ENCODE peak calls at places on chromosome 5, in seven cellular contexts. D, P, C, M, V, T and W are unnamed samples.

GRCh38 chr5:176619569-176620332 is 9.8 kb upstream of the GPRIN1 start:
- DNase-seq in D (no peak), P (no peak), C (no peak), M (peak), V (no peak), T (no peak), W (no peak)

GRCh38 chr5:91042856-91043255 is 340.3 kb downstream of the ARRDC3 start:
- DNase-seq in D (no peak), P (no peak), C (no peak), M (no peak), V (no peak), T (no peak), W (no peak)

GRCh38 chr5:609506-609905 is 2.6 kb upstream of the CEP72 start:
- DNase-seq in D (no peak), P (no peak), C (no peak), M (no peak), V (peak), T (peak), W (no peak)

GRCh38 chr5:95331358-95331757 is 46.5 kb upstream of the MCTP1 start:
- DNase-seq in D (no peak), P (no peak), C (no peak), M (no peak), V (no peak), T (no peak), W (no peak)

GRCh38 chr5:149636861-149637246 is 55.6 kb downstream of the ARHGEF37 start:
- DNase-seq in D (no peak), P (peak), C (peak), M (peak), V (peak), T (no peak), W (no peak)

GRCh38 chr5:2902742-2903297 is 151.3 kb upstream of the IRX2 start:
- DNase-seq in D (no peak), P (no peak), C (no peak), M (no peak), V (no peak), T (peak), W (no peak)

GRCh38 chr5:89283758-89284493 is 400.9 kb upstream of the MEF2C start:
- DNase-seq in D (no peak), P (no peak), C (no peak), M (no peak), V (no peak), T (no peak), W (no peak)

GRCh38 chr5:3518576-3518975 is 77.1 kb upstream of the IRX1 start:
- DNase-seq in D (no peak), P (no peak), C (no peak), M (no peak), V (no peak), T (no peak), W (no peak)

GRCh38 chr5:174065528-174066189 is 20.2 kb downstream of the NSG2 start:
- DNase-seq in D (no peak), P (no peak), C (no peak), M (no peak), V (no peak), T (no peak), W (no peak)

GRCh38 chr5:65137631-65138030 is 344.1 kb downstream of the ADAMTS6 start:
- DNase-seq in D (no peak), P (no peak), C (no peak), M (no peak), V (no peak), T (no peak), W (no peak)

GRCh38 chr5:172778223-172778814 is 7.3 kb upstream of the DUSP1 start:
- DNase-seq in D (no peak), P (no peak), C (no peak), M (no peak), V (peak), T (no peak), W (peak)

GRCh38 chr5:101580591-101580990 is 677.5 kb upstream of the ST8SIA4 start:
- DNase-seq in D (no peak), P (no peak), C (no peak), M (no peak), V (no peak), T (no peak), W (no peak)

GRCh38 chr5:33340195-33340594 is 100.6 kb upstream of the TARS1 start:
- DNase-seq in D (no peak), P (no peak), C (no peak), M (no peak), V (no peak), T (no peak), W (no peak)

GRCh38 chr5:54063817-54064216 is 246.6 kb downstream of the ARL15 start:
- DNase-seq in D (no peak), P (no peak), C (no peak), M (no peak), V (no peak), T (no peak), W (no peak)

GRCh38 chr5:159050408-159051091 is 49.2 kb downstream of the EBF1 start:
- DNase-seq in D (peak), P (no peak), C (no peak), M (peak), V (no peak), T (no peak), W (no peak)

GRCh38 chr5:177403826-177404640 is 3.6 kb upstream of the PFN3 start:
- DNase-seq in D (peak), P (peak), C (peak), M (peak), V (peak), T (peak), W (no peak)

GRCh38 chr5:9356306-9356942 is 189.5 kb downstream of the SEMA5A start:
- DNase-seq in D (no peak), P (no peak), C (no peak), M (no peak), V (no peak), T (no peak), W (no peak)

GRCh38 chr5:140481758-140482157 is 65.7 kb upstream of the EIF4EBP3 start:
- DNase-seq in D (no peak), P (no peak), C (no peak), M (no peak), V (no peak), T (no peak), W (no peak)

GRCh38 chr5:52007230-52007858 is 624.1 kb downstream of the ISL1 start:
- DNase-seq in D (peak), P (no peak), C (no peak), M (no peak), V (no peak), T (no peak), W (peak)

GRCh38 chr5:137036630-137037029 is 462.5 kb downstream of the SPOCK1 start:
- DNase-seq in D (no peak), P (no peak), C (peak), M (no peak), V (no peak), T (no peak), W (no peak)

GRCh38 chr5:16550316-16550952 is 66.4 kb downstream of the RETREG1 start:
- DNase-seq in D (peak), P (peak), C (no peak), M (no peak), V (peak), T (no peak), W (no peak)

GRCh38 chr5:75681125-75681830 is 36.0 kb downstream of the POC5 start:
- DNase-seq in D (no peak), P (peak), C (no peak), M (no peak), V (no peak), T (no peak), W (no peak)

GRCh38 chr5:126972062-126972895 is 58.1 kb downstream of the MARCHF3 start:
- DNase-seq in D (no peak), P (peak), C (no peak), M (no peak), V (peak), T (no peak), W (no peak)

GRCh38 chr5:121006206-121006605 is 542.1 kb downstream of the PRR16 start:
- DNase-seq in D (no peak), P (no peak), C (no peak), M (no peak), V (no peak), T (no peak), W (no peak)

GRCh38 chr5:60744682-60745081 is 44.7 kb upstream of the DEPDC1B start:
- DNase-seq in D (no peak), P (no peak), C (no peak), M (no peak), V (no peak), T (no peak), W (no peak)

GRCh38 chr5:141835928-141836667 is 42.1 kb downstream of the PCDH1 start:
- DNase-seq in D (peak), P (no peak), C (no peak), M (peak), V (no peak), T (no peak), W (no peak)

GRCh38 chr5:145619806-145620205 is 215.3 kb downstream of the PRELID2 start:
- DNase-seq in D (no peak), P (no peak), C (no peak), M (no peak), V (no peak), T (no peak), W (no peak)

GRCh38 chr5:179679014-179679674 is 1.7 kb downstream of the CBY3 start:
- DNase-seq in D (peak), P (peak), C (peak), M (peak), V (peak), T (peak), W (no peak)

GRCh38 chr5:79133657-79134451 is 22.2 kb downstream of the BHMT start:
- DNase-seq in D (peak), P (peak), C (peak), M (no peak), V (peak), T (no peak), W (no peak)
- H3K27ac ChIP-seq in D (peak), P (no peak), C (peak), M (peak), V (no peak), T (no peak), W (peak)

GRCh38 chr5:157521704-157522029 is 53.9 kb downstream of the ADAM19 start:
- DNase-seq in D (no peak), P (no peak), C (no peak), M (no peak), V (no peak), T (no peak), W (no peak)

GRCh38 chr5:157523976-157524375 is 51.6 kb downstream of the ADAM19 start:
- DNase-seq in D (no peak), P (no peak), C (no peak), M (no peak), V (no peak), T (no peak), W (no peak)

GRCh38 chr5:157519579-157520253 is 55.9 kb downstream of the ADAM19 start:
- DNase-seq in D (no peak), P (peak), C (no peak), M (no peak), V (peak), T (no peak), W (no peak)

GRCh38 chr5:157518963-157519362 is 56.6 kb downstream of the ADAM19 start:
- DNase-seq in D (no peak), P (no peak), C (no peak), M (no peak), V (peak), T (no peak), W (no peak)

GRCh38 chr5:157520911-157521703 is 54.5 kb downstream of the ADAM19 start:
- DNase-seq in D (peak), P (no peak), C (no peak), M (no peak), V (peak), T (no peak), W (no peak)
- H3K27ac ChIP-seq in D (peak), P (no peak), C (no peak), M (no peak), V (no peak), T (no peak), W (no peak)

DNA sequence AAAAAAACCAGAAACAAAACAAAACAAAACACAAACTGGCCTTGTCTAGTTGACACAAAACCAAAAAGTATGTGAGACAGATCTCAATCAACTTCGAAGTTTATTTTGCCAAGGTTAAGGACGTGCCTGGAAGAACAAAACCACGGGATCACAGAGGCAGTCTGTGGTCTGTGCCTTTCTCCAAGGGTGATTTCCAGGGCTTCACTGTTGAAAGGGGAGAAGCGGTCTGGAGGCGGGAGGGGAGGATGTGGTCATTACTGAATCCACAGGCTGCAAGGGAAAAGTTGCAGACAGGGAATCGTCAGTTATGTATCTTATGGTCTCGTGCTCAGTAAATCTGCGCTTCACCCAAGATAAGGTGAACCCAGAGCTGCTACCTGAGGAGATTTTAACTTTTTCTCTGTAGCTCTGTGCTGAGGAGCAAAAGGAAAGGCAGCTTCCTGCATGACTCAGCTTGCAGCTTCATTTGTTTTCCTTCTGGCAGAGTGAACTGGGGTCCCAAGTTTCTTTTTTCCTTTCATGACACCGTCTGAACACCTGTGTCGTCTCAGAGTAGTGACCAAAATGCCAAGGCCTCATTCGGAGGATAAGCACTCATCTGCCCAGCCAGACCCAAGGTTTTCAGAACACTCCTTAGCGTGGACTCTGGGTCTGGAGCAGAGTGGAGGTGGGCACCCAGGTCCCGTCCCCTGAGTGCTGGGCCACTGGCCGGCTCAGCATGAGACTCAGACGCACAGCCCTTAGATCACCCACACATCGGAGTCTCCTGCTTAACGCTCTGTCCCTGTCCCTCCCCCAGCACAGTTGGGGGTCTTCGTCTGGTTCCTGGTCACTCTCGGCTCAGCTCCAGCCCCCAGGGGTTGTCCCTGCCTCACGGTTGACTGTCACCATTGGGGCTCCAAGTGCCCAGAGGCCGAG is 25.9 kb downstream of the ROPN1L start:
- DNase-seq in D (no peak), P (no peak), C (no peak), M (no peak), V (no peak), T (no peak), W (no peak)
- H3K27ac ChIP-seq in D (no peak), P (no peak), C (no peak), M (no peak), V (no peak), T (no peak), W (peak)

DNA sequence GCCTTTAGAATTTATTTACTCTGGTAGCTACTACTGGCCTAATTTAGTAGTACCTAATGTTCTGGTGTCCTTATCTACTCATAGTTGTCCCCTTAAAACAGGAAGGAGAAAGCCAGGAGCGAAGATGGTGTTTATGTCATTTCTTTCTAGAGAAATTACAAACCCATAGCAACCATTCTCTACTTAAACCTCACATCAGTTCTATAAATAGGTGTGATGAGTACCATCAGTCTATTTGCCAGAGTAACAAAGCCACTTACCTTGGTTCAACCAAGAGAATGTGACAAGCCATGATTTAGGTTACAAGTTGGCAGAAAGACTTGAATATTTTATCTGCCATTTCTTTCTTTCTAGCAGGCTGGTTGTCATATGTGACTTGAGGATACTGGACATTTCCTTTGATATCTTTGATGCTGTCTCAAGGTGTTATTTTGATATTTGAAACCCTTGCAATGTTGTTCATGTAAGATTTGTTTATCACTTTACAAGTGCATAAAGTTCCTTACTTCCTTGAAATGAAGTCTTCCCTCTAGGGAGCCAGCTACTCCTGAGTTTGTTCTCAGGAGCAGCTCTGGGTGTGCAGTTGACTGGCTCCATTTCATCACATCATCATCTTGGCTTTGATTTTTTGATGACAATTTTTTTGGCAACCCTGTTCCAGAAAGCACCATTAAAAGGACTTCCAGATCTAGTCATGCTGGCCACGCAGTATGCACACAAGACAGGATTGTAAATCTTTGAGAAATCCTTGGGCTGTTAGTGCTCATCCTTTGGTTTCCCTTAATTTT is 286.8 kb downstream of the ARHGAP26 start:
- DNase-seq in D (no peak), P (no peak), C (no peak), M (no peak), V (no peak), T (no peak), W (no peak)
- H3K27ac ChIP-seq in D (peak), P (no peak), C (no peak), M (no peak), V (no peak), T (no peak), W (no peak)

DNA sequence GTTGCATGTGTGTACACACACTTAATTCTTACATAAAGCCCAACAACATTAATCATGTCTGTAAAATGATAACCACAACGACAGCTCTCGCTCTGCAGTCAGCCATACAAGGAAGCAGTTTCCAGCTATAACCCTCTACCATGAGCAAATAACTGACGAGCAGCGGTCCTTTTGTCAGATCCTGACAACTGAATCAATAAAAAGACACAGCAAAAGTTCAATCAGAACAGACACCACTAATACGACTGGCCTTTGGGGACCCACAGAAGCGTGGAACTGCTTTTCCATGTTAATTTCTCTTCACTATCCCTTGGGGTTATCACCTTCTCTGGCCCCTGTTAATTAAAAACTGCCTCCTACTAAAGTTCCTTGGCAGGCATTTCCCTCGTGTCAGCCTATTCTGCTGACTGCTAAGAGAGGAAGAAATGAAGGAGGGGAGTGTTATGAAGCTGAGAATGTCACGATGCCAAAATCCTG is 722.8 kb upstream of the GRAMD2B start:
- DNase-seq in D (no peak), P (no peak), C (no peak), M (no peak), V (no peak), T (no peak), W (peak)
- H3K27ac ChIP-seq in D (no peak), P (no peak), C (peak), M (peak), V (no peak), T (no peak), W (no peak)

DNA sequence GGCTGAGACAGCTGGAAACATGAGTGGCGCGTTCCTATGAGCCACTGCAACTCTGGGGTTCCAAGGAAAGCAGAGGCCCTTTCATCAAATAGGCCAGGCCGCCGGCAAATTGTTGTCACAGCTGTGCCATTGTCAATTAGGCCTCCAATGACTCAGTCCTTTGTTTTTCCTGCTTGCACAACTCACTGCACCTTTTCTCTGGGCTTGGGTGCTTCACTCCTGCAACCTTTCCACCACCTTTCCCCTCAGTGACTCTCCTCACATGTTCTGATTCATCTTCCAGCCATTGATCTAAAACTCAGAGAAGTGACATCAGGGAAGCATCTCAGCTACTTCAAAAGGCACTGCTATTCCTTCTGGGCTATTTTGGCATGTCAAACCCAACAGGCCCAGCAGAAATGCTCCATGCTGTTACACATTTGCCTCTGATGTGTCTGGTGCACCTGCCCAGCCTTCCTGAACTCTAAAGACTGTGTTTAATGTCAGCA is 653.7 kb downstream of the NR2F1-AS1 start:
- DNase-seq in D (no peak), P (no peak), C (no peak), M (no peak), V (no peak), T (no peak), W (no peak)
- H3K27ac ChIP-seq in D (no peak), P (no peak), C (peak), M (no peak), V (no peak), T (no peak), W (no peak)

GRCh38 chr5:77724934-77725333 is 51.2 kb downstream of the TBCA start:
- DNase-seq in D (no peak), P (no peak), C (no peak), M (no peak), V (no peak), T (no peak), W (no peak)

GRCh38 chr5:77719666-77720363 is 56.3 kb downstream of the TBCA start:
- DNase-seq in D (no peak), P (no peak), C (no peak), M (no peak), V (no peak), T (no peak), W (no peak)

GRCh38 chr5:77718934-77719610 is 57.1 kb downstream of the TBCA start:
- DNase-seq in D (no peak), P (no peak), C (no peak), M (no peak), V (no peak), T (no peak), W (no peak)
- H3K27ac ChIP-seq in D (no peak), P (no peak), C (no peak), M (no peak), V (no peak), T (no peak), W (no peak)

GRCh38 chr5:134466241-134467069 is 54.8 kb upstream of the CDKN2AIPNL start:
- DNase-seq in D (peak), P (peak), C (peak), M (peak), V (peak), T (peak), W (no peak)

GRCh38 chr5:134464988-134465855 is 53.5 kb upstream of the CDKN2AIPNL start:
- DNase-seq in D (peak), P (no peak), C (no peak), M (peak), V (peak), T (peak), W (no peak)

GRCh38 chr5:134467231-134467630 is 55.5 kb upstream of the CDKN2AIPNL start:
- DNase-seq in D (no peak), P (no peak), C (no peak), M (peak), V (no peak), T (no peak), W (no peak)

GRCh38 chr5:134465856-134466240 is 54.2 kb upstream of the CDKN2AIPNL start:
- DNase-seq in D (peak), P (peak), C (peak), M (peak), V (peak), T (peak), W (peak)

GRCh38 chr5:134468921-134469400 is 56.5 kb upstream of the JADE2 start:
- DNase-seq in D (no peak), P (no peak), C (no peak), M (peak), V (no peak), T (peak), W (no peak)
- H3K27ac ChIP-seq in D (no peak), P (no peak), C (no peak), M (no peak), V (no peak), T (no peak), W (no peak)